ENCODE peak calls at places on chromosomes 12 and 14, in five cellular contexts. N is cardiac fibroblast, L is ovary, I is uterus, P is astrocyte of the cerebellum. X is an unnamed sample.
A peak's percentile ranks its signal among the peaks of the same experiment; 100 is the strongest.

GRCh38 chr12:53205747-53206146 is 1.3 kb downstream of the ITGB7 start:
- DNase-seq in N (peak; percentile 82), I (no peak), P (peak; percentile 70), L (no peak), X (no peak)

GRCh38 chr14:47675489-47676300 is at the start of gene MDGA2:
- DNase-seq in N (no peak), I (no peak), P (no peak), L (peak; percentile 18), X (peak; percentile 42)

GRCh38 chr12:66107451-66107915 is 23.1 kb downstream of the LLPH start:
- DNase-seq in N (peak; percentile 96), I (peak; percentile 71), L (peak; percentile 39), P (peak; percentile 92), X (peak; percentile 65)

GRCh38 chr14:53167602-53168328 is 14.6 kb upstream of the DDHD1 start:
- DNase-seq in P (no peak), I (no peak), N (peak; percentile 59), L (no peak), X (no peak)

GRCh38 chr14:68696721-68697495 is 96.0 kb downstream of the ZFP36L1 start:
- DNase-seq in N (no peak), I (peak; percentile 12), P (no peak), L (no peak), X (no peak)

GRCh38 chr12:51827925-51828818 is 20.3 kb downstream of the FIGNL2 start:
- DNase-seq in L (no peak), P (no peak), N (peak; percentile 33), I (no peak), X (no peak)

GRCh38 chr12:132517013-132517739 is 27.2 kb downstream of the FBRSL1 start:
- DNase-seq in N (no peak), L (no peak), P (no peak), I (no peak), X (no peak)

GRCh38 chr12:122888232-122888752 is 7.6 kb downstream of the VPS37B start:
- DNase-seq in I (no peak), P (peak; percentile 55), L (no peak), N (peak; percentile 80), X (no peak)

GRCh38 chr14:50759800-50760543 is 71.0 kb downstream of the NIN start:
- DNase-seq in N (no peak), I (no peak), P (no peak), L (no peak), X (no peak)

GRCh38 chr14:50758945-50759344 is 72.0 kb downstream of the NIN start:
- DNase-seq in L (no peak), I (no peak), P (no peak), N (no peak), X (no peak)

GRCh38 chr14:50756300-50756699 is 74.7 kb downstream of the NIN start:
- DNase-seq in I (no peak), P (no peak), L (no peak), N (no peak), X (no peak)

GRCh38 chr14:50758279-50758678 is 72.7 kb downstream of the NIN start:
- DNase-seq in I (no peak), P (no peak), N (no peak), L (no peak), X (no peak)

DNA sequence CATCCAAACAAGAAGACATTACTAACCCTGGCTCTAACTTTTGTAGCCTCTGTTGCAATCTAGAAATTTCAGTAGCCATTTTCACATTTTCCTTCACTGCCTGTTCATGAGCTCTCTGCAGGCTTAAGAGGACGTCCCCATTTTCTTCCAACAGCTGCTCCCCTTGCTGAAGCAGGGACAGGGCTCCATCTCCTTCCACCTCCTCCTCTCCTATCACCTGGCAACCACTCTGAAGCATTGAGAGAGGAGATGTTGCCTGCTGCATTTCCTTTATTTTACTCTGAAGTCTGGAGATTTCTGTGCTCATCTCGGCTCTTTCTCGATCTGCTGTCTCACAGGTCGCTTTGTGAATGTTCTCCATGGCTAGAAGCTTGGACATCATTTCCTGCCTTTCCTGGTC is 73.3 kb downstream of the NIN start:
- DNase-seq in L (no peak), P (no peak), N (no peak), I (no peak), X (no peak)
- H3K4me3 ChIP-seq in L (no peak overlapping the region), P (no peak overlapping the region), N (no peak overlapping the region), I (no peak overlapping the region), X (no peak overlapping the region)

GRCh38 chr14:55430024-55430690 is 10.3 kb downstream of the TBPL2 start:
- DNase-seq in L (no peak), N (peak; percentile 83), I (peak; percentile 36), P (peak; percentile 59), X (peak; percentile 52)
- H3K4me3 ChIP-seq in L (no peak overlapping the region), N (no peak overlapping the region), I (no peak overlapping the region), P (no peak overlapping the region), X (no peak overlapping the region)

DNA sequence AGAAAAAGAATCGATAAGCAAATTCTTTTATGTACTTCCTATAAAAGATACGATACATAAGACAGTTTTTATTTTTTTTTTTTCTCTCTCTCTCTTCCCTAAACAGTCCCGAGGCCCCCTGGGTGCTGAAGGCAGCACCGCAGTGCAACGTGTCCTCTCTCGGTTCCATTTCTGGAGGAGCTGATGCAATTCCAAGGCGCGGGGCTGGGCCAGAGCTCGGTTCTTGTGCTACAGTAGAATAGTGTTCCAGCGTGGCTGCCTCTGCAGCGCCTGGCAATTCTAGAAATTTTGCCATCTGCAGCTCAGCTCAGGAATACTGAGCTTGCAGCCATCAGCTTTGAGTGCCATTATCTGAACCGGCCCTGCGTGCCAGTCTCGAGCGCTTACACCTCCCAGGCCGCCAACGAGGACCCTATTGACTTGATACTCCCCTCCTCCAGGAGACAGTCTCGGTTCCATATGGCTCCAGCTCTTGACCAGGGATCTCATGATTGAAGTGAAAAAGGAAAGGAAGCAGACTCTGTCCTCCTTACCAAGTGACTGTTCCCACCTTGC is 630 bp downstream of the ALDH1L2 start:
- DNase-seq in L (peak; percentile 40), P (no peak), N (peak; percentile 76), I (peak; percentile 48), X (peak; percentile 52)
- H3K4me3 ChIP-seq in L (peak overlapping the region; percentile 57), P (peak overlapping the region; percentile 47), N (peak overlapping the region; percentile 72), I (peak overlapping the region; percentile 48), X (peak overlapping the region; percentile 93)

GRCh38 chr12:24770851-24771250 is 178.1 kb downstream of the BCAT1 start:
- DNase-seq in P (no peak), N (peak; percentile 44), L (no peak), I (no peak), X (no peak)
- H3K4me3 ChIP-seq in P (no peak overlapping the region), N (no peak overlapping the region), L (no peak overlapping the region), I (no peak overlapping the region), X (no peak overlapping the region)

GRCh38 chr12:10363922-10364838 is 25.7 kb downstream of the KLRK1 start:
- DNase-seq in I (peak; percentile 58), N (peak; percentile 57), L (peak; percentile 67), P (no peak), X (no peak)

GRCh38 chr12:10363665-10363921 is 26.2 kb downstream of the KLRK1 start:
- DNase-seq in N (no peak), L (no peak), I (no peak), P (no peak), X (no peak)

GRCh38 chr12:10364839-10365681 is 24.8 kb downstream of the KLRK1 start:
- DNase-seq in P (peak; percentile 82), L (peak; percentile 60), I (peak; percentile 83), N (peak; percentile 86), X (peak; percentile 35)

GRCh38 chr12:10366875-10367274 is 23.0 kb downstream of the KLRK1 start:
- DNase-seq in I (no peak), N (peak; percentile 66), L (no peak), P (no peak), X (no peak)

DNA sequence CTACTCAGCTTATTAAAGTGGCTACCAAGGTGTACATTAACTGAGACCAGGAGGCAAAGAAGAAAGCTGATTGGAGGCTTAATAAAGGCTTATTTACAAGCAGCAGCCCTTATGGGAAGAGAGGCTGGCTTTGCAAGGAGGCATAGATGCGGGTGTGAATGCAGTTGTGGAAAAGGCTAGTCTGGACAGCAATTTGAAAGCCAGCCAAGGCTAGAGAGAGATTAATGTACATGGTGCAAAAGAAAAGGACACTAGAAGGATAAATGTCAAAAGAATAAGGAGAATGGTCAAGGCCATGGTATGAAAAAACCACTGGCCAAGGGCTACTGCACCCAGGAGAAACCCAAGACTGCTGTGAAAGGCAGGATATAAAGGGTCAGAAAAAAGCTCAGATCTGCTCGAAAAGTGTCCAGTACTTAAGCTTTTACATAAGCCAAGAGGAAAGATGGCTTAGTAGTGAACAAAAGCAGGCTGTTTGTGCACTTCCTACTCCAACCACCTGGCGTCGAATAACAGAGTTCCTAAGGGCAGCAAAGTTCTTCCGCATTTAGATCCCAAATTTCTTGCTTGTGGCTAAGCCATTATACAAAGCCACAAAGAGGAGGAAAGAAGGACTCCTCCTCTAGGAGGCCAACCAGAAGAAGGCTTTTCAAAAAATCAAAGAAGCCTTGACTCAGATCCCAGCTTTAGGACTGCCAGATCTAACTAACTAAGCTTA is 24.0 kb downstream of the KLRK1 start:
- DNase-seq in P (no peak), N (peak; percentile 32), I (no peak), L (no peak), X (no peak)
- H3K4me3 ChIP-seq in P (peak overlapping the region; percentile 45), N (no peak overlapping the region), I (no peak overlapping the region), L (peak overlapping the region; percentile 59), X (peak overlapping the region; percentile 78)

GRCh38 chr12:117045175-117045997 is 53.8 kb downstream of the TESC start:
- DNase-seq in I (no peak), N (no peak), L (no peak), P (no peak), X (peak; percentile 41)
- H3K4me3 ChIP-seq in I (no peak overlapping the region), N (no peak overlapping the region), L (no peak overlapping the region), P (no peak overlapping the region), X (peak overlapping the region; percentile 12)

GRCh38 chr14:23202001-23202400 is 18.5 kb upstream of the SLC7A8 start:
- DNase-seq in I (no peak), P (no peak), N (no peak), L (no peak), X (no peak)
- H3K4me3 ChIP-seq in I (no peak overlapping the region), P (no peak overlapping the region), N (no peak overlapping the region), L (no peak overlapping the region), X (no peak overlapping the region)

DNA sequence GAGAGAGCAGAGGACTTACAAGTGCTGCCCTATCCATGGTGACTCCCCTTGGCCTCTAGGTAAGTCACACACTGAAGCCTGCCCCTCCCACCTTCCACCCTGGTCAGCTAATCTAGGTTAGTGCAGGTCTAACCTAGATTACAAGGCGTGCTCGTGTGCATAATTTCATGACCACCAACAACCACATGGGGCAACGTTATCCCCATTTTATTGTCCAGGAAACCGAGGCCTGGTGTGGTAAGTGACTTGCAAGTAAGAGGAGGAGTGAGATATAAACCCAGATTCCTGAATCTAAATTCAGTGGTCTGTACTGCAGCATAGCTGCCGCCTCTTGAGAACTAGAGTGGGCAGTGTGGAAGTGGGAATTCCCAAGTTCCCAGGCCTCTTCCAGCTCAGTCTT is 171.1 kb downstream of the DAD1 start:
- DNase-seq in P (no peak), L (no peak), N (no peak), I (no peak), X (no peak)
- H3K4me3 ChIP-seq in P (no peak overlapping the region), L (no peak overlapping the region), N (no peak overlapping the region), I (no peak overlapping the region), X (no peak overlapping the region)